ENCODE peak calls at places on chromosomes 1 and 21, in four cellular contexts. B, R, S and E are unnamed samples. For H3K4me1, the result is how much of the 10 kb centered on the place peaks cover.

GRCh38 chr1:231357831-231358354 is 19.8 kb downstream of the SPRTN start:
- DNase-seq in B (peak), R (peak), S (peak), E (peak)

GRCh38 chr1:198756470-198756869 is 117.6 kb downstream of the PTPRC start:
- DNase-seq in B (no peak), R (no peak), S (no peak), E (no peak)

GRCh38 chr1:230243583-230244377 is 176.7 kb downstream of the GALNT2 start:
- DNase-seq in B (no peak), R (no peak), S (peak), E (no peak)

GRCh38 chr1:15610167-15610566 is 7.1 kb upstream of the DDI2 start:
- DNase-seq in B (no peak), R (no peak), S (no peak), E (no peak)

GRCh38 chr1:209827384-209828261 is at the start of gene UTP25:
- DNase-seq in B (peak), R (peak), S (peak), E (peak)

GRCh38 chr1:205810448-205811157 is 2.4 kb downstream of the SLC41A1 start:
- DNase-seq in B (peak), R (no peak), S (peak), E (no peak)

GRCh38 chr1:202018476-202019234 is 8.3 kb downstream of the ELF3 start:
- DNase-seq in B (no peak), R (no peak), S (peak), E (no peak)

GRCh38 chr1:108645479-108646184 is 15.3 kb downstream of the HENMT1 start:
- DNase-seq in B (no peak), R (no peak), S (no peak), E (no peak)

GRCh38 chr1:159938221-159938852 is 7.1 kb downstream of the IGSF9 start:
- DNase-seq in B (no peak), R (no peak), S (no peak), E (no peak)

GRCh38 chr1:160724445-160725242 is 13.0 kb upstream of the CD48 start:
- DNase-seq in B (peak), R (no peak), S (no peak), E (no peak)

GRCh38 chr1:238439483-238439882 is 548.8 kb upstream of the ZP4 start:
- DNase-seq in B (no peak), R (no peak), S (no peak), E (no peak)

GRCh38 chr21:29433366-29434059 is 134.8 kb downstream of the BACH1 start:
- DNase-seq in B (no peak), R (no peak), S (no peak), E (no peak)

GRCh38 chr1:28507247-28507645 is 1.4 kb downstream of the RCC1 start:
- DNase-seq in B (peak), R (no peak), S (no peak), E (no peak)

GRCh38 chr1:1535298-1535988 is 5.0 kb downstream of the TMEM240 start:
- DNase-seq in B (no peak), R (no peak), S (no peak), E (peak)

GRCh38 chr1:193270996-193271395 is 84.6 kb upstream of the B3GALT2 start:
- DNase-seq in B (no peak), R (no peak), S (no peak), E (no peak)

GRCh38 chr1:29575277-29575676 is 339.0 kb downstream of the PTPRU start:
- DNase-seq in B (no peak), R (peak), S (no peak), E (no peak)

GRCh38 chr1:209134001-209134400 is 449.5 kb upstream of the CAMK1G start:
- DNase-seq in B (no peak), R (no peak), S (no peak), E (no peak)

GRCh38 chr1:36408479-36408878 is 10.8 kb upstream of the LSM10 start:
- DNase-seq in B (no peak), R (no peak), S (no peak), E (no peak)

GRCh38 chr1:182684128-182684828 is at the start of gene RGS8:
- DNase-seq in B (no peak), R (no peak), S (peak), E (no peak)

GRCh38 chr1:164753521-164754077 is 194.6 kb downstream of the PBX1 start:
- DNase-seq in B (no peak), R (no peak), S (no peak), E (no peak)

GRCh38 chr1:164755674-164756073 is 196.7 kb downstream of the PBX1 start:
- DNase-seq in B (no peak), R (no peak), S (no peak), E (no peak)

GRCh38 chr1:164757627-164758026 is 198.6 kb downstream of the PBX1 start:
- DNase-seq in B (no peak), R (no peak), S (no peak), E (no peak)

GRCh38 chr1:164756741-164757140 is 197.8 kb downstream of the PBX1 start:
- DNase-seq in B (no peak), R (no peak), S (no peak), E (no peak)

DNA sequence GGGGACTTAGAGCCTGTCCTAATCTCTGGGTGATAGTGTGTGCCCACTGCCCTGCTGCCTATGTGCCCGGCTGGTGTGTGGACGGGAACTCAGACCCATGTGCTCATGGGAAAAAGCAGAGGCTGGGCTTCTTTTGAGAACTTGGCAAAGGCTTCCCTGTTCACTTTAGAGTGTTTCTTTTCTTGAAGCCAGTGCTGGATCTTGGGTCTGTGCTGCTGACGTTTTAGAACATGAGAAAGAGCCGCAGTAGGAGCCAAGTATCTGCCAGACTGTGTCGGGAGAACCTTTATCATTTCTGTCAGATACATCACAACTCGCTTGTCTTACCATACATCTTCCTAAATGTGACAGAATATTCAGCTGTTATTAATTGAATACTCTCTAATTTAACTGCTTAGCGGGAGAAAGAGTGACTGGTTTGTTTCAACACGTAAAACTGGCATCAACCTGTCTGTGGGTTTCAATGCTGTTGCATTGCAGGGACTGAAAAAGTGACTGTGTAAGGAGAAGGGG is 195.2 kb downstream of the PBX1 start:
- DNase-seq in B (no peak), R (peak), S (no peak), E (peak)
- H3K4me3 ChIP-seq in B (no peak), R (peak), S (no peak), E (peak)

GRCh38 chr1:41866285-41866684 is 52.4 kb downstream of the HIVEP3 start:
- DNase-seq in B (no peak), R (peak), S (no peak), E (no peak)

GRCh38 chr1:41861509-41862410 is 57.0 kb downstream of the HIVEP3 start:
- DNase-seq in B (no peak), R (no peak), S (no peak), E (no peak)

GRCh38 chr1:41864471-41865040 is 54.2 kb downstream of the HIVEP3 start:
- DNase-seq in B (no peak), R (no peak), S (peak), E (no peak)

GRCh38 chr1:41862411-41863221 is 56.1 kb downstream of the HIVEP3 start:
- DNase-seq in B (no peak), R (no peak), S (no peak), E (no peak)

GRCh38 chr1:41863683-41864082 is 55.0 kb downstream of the HIVEP3 start:
- DNase-seq in B (no peak), R (no peak), S (no peak), E (no peak)
- H3K4me1 ChIP-seq in B (under half), R (under half), S (under half), E (under half)

GRCh38 chr1:53899206-53899628 is 5.2 kb downstream of the DIO1 start:
- DNase-seq in B (no peak), R (no peak), S (no peak), E (no peak)
- H3K27ac ChIP-seq in B (no peak), R (no peak), S (no peak), E (no peak)

GRCh38 chr1:23216771-23217420 is 406 bp downstream of the HTR1D start:
- DNase-seq in B (peak), R (no peak), S (peak), E (no peak)
- H3K4me3 ChIP-seq in B (no peak), R (peak), S (peak), E (peak)

DNA sequence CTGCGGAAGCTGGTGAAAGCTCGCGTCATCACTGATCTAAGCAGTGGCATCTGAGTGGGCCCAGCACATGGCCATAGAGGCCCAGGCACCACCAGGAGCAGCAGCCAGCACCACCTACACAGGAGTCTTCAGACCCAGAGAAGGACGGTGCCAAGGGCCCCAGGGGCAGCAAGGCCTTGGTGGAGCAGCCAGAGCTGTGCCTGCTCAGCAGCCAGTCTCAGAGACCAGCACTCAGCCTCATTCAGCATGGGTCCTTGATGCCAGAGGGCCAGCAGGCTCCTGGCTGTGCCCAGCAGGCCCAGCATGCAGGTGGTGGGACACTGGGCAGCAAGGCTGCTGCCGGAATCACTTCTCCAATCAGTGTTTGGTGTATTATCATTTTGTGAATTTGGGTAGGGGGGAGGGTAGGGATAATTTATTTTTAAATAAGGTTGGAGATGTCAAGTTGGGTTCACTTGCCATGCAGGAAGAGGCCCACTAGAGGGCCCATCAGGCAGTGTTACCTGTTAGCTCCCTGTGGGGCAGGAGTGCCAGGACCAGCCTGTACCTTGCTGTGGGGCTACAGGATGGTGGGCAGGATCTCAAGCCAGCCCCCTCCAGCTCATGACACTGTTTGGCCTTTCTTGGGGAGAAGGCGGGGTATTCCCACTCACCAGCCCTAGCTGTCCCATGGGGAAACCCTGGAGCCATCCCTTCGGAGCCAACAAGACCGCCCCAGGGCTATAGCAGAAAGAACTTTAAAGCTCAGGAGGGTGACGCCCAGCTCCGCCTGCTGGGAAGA is 3.2 kb upstream of the ARTN start:
- DNase-seq in B (peak), R (no peak), S (peak), E (no peak)
- H3K4me1 ChIP-seq in B (under half), R (under half), S (under half), E (under half)